ENCODE peak calls at places on chromosomes 5 and 9, in six cellular contexts. W is Peyer's patch; Z is colonic mucosa; X is CD4-positive, CD25-positive, alpha-beta regulatory T cell; R is ascending aorta; Y is right cardiac atrium. B is an unnamed sample. For H3K9me3 and H3K27me3, the result is how much of the 10 kb centered on the place peaks cover.

GRCh38 chr5:140114341-140115185 is 654 bp downstream of the PURA start:
- DNase-seq in X (peak), W (peak), R (peak), Y (peak), Z (peak), B (peak)

GRCh38 chr5:94908889-94909480 is 290.5 kb downstream of the SLF1 start:
- DNase-seq in W (no peak), Y (no peak), R (no peak), X (no peak), Z (no peak), B (no peak)

GRCh38 chr5:76180817-76181805 is 97.9 kb downstream of the SV2C start:
- DNase-seq in R (no peak), Y (no peak), X (no peak), W (no peak), Z (peak), B (no peak)

GRCh38 chr5:168327994-168328393 is 36.5 kb downstream of the WWC1 start:
- DNase-seq in W (no peak), Z (no peak), X (no peak), R (no peak), Y (no peak), B (no peak)

GRCh38 chr5:125375143-125375542 is 628.7 kb upstream of the ZNF608 start:
- DNase-seq in Y (no peak), W (no peak), X (no peak), R (no peak), Z (no peak), B (no peak)

GRCh38 chr9:114769664-114770063 is 36.2 kb downstream of the TNFSF15 start:
- DNase-seq in R (no peak), Z (no peak), Y (no peak), X (no peak), W (no peak), B (no peak)

GRCh38 chr5:164753434-164753833 is 1248.0 kb downstream of the MAT2B start:
- DNase-seq in W (no peak), Z (no peak), R (no peak), X (no peak), Y (no peak), B (no peak)

GRCh38 chr9:120841930-120842684 is 615 bp downstream of the PSMD5 start:
- DNase-seq in W (no peak), R (no peak), Z (no peak), Y (no peak), X (no peak), B (no peak)

GRCh38 chr5:9015250-9015936 is 530.5 kb downstream of the SEMA5A start:
- DNase-seq in Z (no peak), R (no peak), Y (no peak), X (no peak), W (no peak), B (no peak)

GRCh38 chr5:111869681-111870080 is 112.7 kb upstream of the NREP start:
- DNase-seq in R (no peak), Z (no peak), X (no peak), Y (no peak), W (no peak), B (no peak)

GRCh38 chr9:89864257-89864656 is 259.4 kb downstream of the GADD45G start:
- DNase-seq in W (no peak), R (no peak), X (no peak), Y (no peak), Z (no peak), B (peak)

GRCh38 chr9:123318961-123319421 is 37.0 kb upstream of the CRB2 start:
- DNase-seq in R (no peak), Z (no peak), X (no peak), Y (peak), W (no peak), B (no peak)

GRCh38 chr9:86700601-86701000 is 246.7 kb downstream of the GAS1 start:
- DNase-seq in Y (peak), X (no peak), R (peak), Z (no peak), W (no peak), B (no peak)

GRCh38 chr9:130361873-130362362 is 82.8 kb upstream of the ASS1 start:
- DNase-seq in R (no peak), Y (no peak), X (no peak), Z (no peak), W (no peak), B (no peak)

GRCh38 chr9:3856592-3856991 is 330.8 kb upstream of the RFX3 start:
- DNase-seq in X (no peak), R (no peak), Z (no peak), W (no peak), Y (no peak), B (no peak)

GRCh38 chr9:115498338-115498737 is 380.4 kb upstream of the TNC start:
- DNase-seq in W (no peak), R (no peak), X (no peak), Z (no peak), Y (no peak), B (no peak)

GRCh38 chr5:130032807-130033206 is 128.5 kb downstream of the CHSY3 start:
- DNase-seq in R (peak), X (no peak), Z (no peak), W (no peak), Y (peak), B (peak)

GRCh38 chr9:127854169-127854833 is at the start of gene ENG:
- DNase-seq in W (peak), Y (peak), R (peak), Z (peak), X (no peak), B (peak)

GRCh38 chr5:176784218-176785165 is 25.9 kb upstream of the UNC5A start:
- DNase-seq in Z (no peak), R (no peak), X (no peak), W (no peak), Y (no peak), B (no peak)

GRCh38 chr5:98205691-98206461 is 567.6 kb upstream of the RGMB start:
- DNase-seq in X (no peak), R (no peak), Z (no peak), W (no peak), Y (no peak), B (no peak)

GRCh38 chr9:108163321-108164005 is 673.9 kb upstream of the KLF4 start:
- DNase-seq in Z (no peak), X (no peak), R (no peak), W (no peak), Y (no peak), B (no peak)

GRCh38 chr9:18274693-18275092 is 199.3 kb upstream of the ADAMTSL1 start:
- DNase-seq in X (no peak), Z (no peak), R (no peak), W (no peak), Y (no peak), B (no peak)

GRCh38 chr9:18281291-18281690 is 192.7 kb upstream of the ADAMTSL1 start:
- DNase-seq in Y (no peak), X (no peak), R (no peak), W (no peak), Z (no peak), B (no peak)

GRCh38 chr9:18269561-18269960 is 204.4 kb upstream of the ADAMTSL1 start:
- DNase-seq in X (no peak), W (no peak), Z (no peak), R (no peak), Y (no peak), B (no peak)

GRCh38 chr9:18275313-18275990 is 198.5 kb upstream of the ADAMTSL1 start:
- DNase-seq in X (no peak), W (no peak), R (no peak), Y (no peak), Z (no peak), B (no peak)
- H3K9me3 ChIP-seq in X (under half), W (under half), R (under half), Y (under half), Z (under half), B (under half)

GRCh38 chr9:96596601-96597111 is 23.0 kb downstream of the CDC14B start:
- DNase-seq in Y (no peak), R (no peak), Z (no peak), X (no peak), W (no peak), B (no peak)
- H3K27me3 ChIP-seq in Y (under half), R (under half), Z (under half), X (under half), W (under half), B (under half)

GRCh38 chr9:138115506-138115905 is 237.9 kb downstream of the CACNA1B start:
- DNase-seq in Z (no peak), Y (no peak), W (peak), R (peak), X (no peak), B (no peak)

GRCh38 chr9:138111607-138112006 is 234.0 kb downstream of the CACNA1B start:
- DNase-seq in Z (no peak), R (peak), X (no peak), Y (no peak), W (peak), B (no peak)

GRCh38 chr9:138114501-138115245 is 237.1 kb downstream of the CACNA1B start:
- DNase-seq in W (peak), Z (no peak), X (no peak), Y (no peak), R (peak), B (no peak)

GRCh38 chr9:138112791-138113600 is 235.4 kb downstream of the CACNA1B start:
- DNase-seq in Z (no peak), Y (no peak), W (peak), R (peak), X (no peak), B (no peak)

DNA sequence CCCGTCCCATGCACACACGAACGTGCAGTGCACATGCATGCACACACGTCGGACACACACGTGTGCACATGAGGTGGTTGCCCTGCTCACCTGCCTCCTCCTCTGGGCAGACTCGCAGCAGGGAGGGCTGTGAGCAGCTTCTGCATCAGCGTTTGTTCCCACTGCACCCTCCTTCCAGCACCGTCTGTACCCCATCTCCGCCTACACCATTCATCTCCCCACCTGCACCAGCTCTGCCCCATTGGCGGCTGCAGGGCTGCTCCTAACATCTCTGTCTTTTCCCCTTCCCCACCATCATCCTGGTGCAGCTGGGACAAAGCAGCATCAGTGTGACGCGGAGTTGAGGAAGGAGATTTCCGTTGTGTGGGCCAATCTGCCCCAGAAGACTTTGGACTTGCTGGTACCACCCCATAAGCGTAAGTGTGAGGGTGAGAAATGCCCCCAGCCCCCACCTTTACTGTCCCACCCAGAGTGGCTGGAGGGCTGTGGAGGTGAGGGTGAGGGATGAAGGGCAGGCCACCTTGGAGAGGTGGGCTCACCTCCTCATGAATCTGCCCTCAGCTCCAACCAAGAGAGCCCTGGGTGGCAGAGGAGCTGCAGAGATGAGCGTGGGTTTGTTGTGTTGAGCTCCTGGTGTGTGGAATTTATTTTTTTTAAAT is 234.6 kb downstream of the CACNA1B start:
- DNase-seq in X (no peak), Y (no peak), W (peak), R (peak), Z (no peak), B (no peak)
- H3K9me3 ChIP-seq in X (under half), Y (under half), W (under half), R (under half), Z (under half), B (under half)

DNA sequence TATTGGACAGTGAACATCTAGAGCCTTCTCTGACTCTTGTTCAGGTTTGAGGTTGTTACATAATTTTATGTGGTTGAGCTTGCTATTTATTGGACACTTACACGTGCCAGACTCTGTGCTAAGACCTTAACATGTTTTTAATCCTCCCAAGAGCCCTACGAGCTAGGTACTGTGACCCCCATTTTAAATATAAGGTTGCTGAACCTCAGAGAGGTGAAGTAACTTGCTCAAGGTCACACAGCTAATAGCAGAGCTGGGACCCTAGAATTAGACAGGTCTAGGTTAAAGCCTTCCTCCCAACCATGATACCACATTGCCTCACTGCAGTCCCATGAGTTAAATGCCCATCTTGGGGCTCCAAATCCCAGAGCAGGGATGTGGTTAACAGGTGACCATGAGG is 135.7 kb upstream of the PITX1 start:
- DNase-seq in Z (no peak), X (no peak), Y (no peak), R (no peak), W (no peak), B (no peak)
- H3K27me3 ChIP-seq in Z (under half), X (under half), Y (under half), R (under half), W (under half), B (under half)

DNA sequence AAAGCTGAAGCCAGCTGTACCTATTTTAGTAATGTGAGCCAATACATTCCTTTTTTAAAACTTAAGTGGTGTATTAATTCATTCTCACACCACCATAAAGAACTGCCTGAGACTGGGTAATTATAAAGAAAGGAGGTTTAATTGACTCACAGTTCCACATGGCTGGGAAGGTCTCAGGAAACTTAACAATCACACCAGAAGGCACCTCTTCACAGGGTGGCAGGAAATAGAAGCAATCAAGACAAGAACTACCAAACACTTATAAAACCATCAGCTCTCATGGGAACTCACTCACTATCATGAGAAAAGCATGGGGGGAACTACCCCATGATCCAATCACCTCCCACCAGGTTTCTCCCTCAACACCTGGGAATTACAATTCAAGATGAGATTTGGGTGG is 21.0 kb downstream of the ESM1 start:
- DNase-seq in Z (no peak), X (no peak), W (no peak), Y (no peak), R (no peak), B (no peak)
- H3K9me3 ChIP-seq in Z (under half), X (under half), W (under half), Y (under half), R (under half), B (under half)

GRCh38 chr9:96217756-96218693 is 84.0 kb downstream of the HSD17B3 start:
- DNase-seq in X (peak), Z (peak), R (peak), W (peak), Y (peak), B (peak)
- H3K27me3 ChIP-seq in X (under half), Z (under half), R (under half), W (under half), Y (under half), B (under half)

GRCh38 chr5:14078716-14079115 is 64.4 kb upstream of the TRIO start:
- DNase-seq in Z (no peak), W (no peak), X (no peak), R (no peak), Y (no peak), B (no peak)

GRCh38 chr5:14081791-14082190 is 61.4 kb upstream of the TRIO start:
- DNase-seq in Y (no peak), Z (no peak), R (no peak), X (no peak), W (no peak), B (no peak)

GRCh38 chr5:14076566-14076965 is 66.6 kb upstream of the TRIO start:
- DNase-seq in Y (no peak), Z (no peak), W (no peak), X (no peak), R (no peak), B (no peak)

GRCh38 chr5:14075937-14076336 is 67.2 kb upstream of the TRIO start:
- DNase-seq in R (no peak), Y (no peak), Z (no peak), W (no peak), X (no peak), B (no peak)

GRCh38 chr5:14077501-14077900 is 65.6 kb upstream of the TRIO start:
- DNase-seq in Z (no peak), R (no peak), W (no peak), Y (no peak), X (no peak), B (no peak)
- H3K9me3 ChIP-seq in Z (under half), R (under half), W (under half), Y (under half), X (under half), B (under half)

DNA sequence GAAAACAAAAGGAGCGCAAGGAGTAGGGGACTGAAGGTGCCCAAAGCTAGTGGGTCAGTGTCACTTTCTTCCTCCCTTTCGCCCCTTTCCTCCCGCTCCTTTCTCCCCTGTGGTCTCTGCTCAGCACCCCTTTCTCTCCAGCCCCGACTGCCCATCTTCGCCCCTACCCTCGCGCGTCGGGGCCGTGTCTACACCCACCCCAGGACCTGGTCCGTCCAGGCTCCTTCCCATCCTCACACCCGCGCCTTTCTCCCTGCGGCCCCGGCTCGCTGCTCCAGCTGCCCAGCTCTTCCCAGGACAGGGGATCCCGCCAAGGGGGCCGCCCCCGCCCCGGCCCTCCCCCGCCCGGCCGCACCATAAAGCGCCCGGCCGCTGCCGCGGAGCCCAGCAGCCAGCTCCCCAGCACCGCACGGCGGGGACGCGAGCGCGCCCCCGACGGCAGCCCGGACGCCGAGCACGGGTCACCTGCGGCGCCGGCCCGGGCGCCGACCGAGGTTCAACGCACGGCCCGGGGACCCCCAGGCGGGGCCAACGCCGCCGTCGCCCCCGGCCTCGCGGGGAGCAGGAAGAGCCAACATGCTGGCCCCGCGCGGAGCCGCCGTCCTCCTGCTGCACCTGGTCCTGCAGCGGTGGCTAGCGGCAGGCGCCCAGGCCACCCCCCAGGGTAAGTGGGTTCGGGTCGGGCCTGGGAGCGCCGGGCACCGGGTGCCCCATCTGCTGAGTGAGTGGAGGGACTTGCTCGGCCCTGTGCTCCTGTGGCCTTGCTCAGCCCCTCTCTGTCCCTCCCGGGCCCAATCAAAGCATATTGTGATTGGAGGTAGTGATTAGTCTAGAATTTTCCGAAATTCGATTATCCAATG is at the start of gene THBS4:
- DNase-seq in Z (no peak), W (no peak), R (no peak), X (no peak), Y (no peak), B (no peak)
- H3K27me3 ChIP-seq in Z (under half), W (under half), R (under half), X (under half), Y (under half), B (under half)